ENCODE peak calls at places on chromosomes 2 and 18, in seven cellular contexts. N is progenitor cell of endocrine pancreas, M is GM12865, A is left ventricle myocardium inferior, R is neural crest cell, T is PC-3, C is BJ. Z is an unnamed sample.

GRCh38 chr18:54749291-54749690 is 79.0 kb upstream of the RAB27B start:
- DNase-seq in N (no peak), M (no peak), A (no peak), R (no peak), T (no peak), C (no peak), Z (no peak)

GRCh38 chr2:167240671-167241070 is 352.4 kb downstream of the XIRP2 start:
- DNase-seq in N (no peak), M (no peak), A (no peak), R (no peak), T (peak), C (no peak), Z (no peak)

GRCh38 chr18:76803413-76803812 is 18.9 kb upstream of the ZNF236 start:
- DNase-seq in N (no peak), M (no peak), A (no peak), R (no peak), T (no peak), C (no peak), Z (no peak)

GRCh38 chr18:51120809-51121596 is 76.5 kb downstream of the MEX3C start:
- DNase-seq in N (no peak), M (no peak), A (no peak), R (no peak), T (no peak), C (no peak), Z (no peak)

GRCh38 chr18:45324489-45325111 is 290.7 kb upstream of the SLC14A2 start:
- DNase-seq in N (no peak), M (no peak), A (peak), R (no peak), T (peak), C (peak), Z (no peak)

GRCh38 chr18:39435986-39436385 is 1870.4 kb upstream of the CELF4 start:
- DNase-seq in N (no peak), M (no peak), A (no peak), R (no peak), T (no peak), C (no peak), Z (no peak)

GRCh38 chr2:32947484-32948143 is 861 bp downstream of the LTBP1 start:
- DNase-seq in N (peak), M (peak), A (peak), R (peak), T (peak), C (no peak), Z (no peak)

GRCh38 chr2:235494716-235495372 is 1.0 kb downstream of the AGAP1 start:
- DNase-seq in N (no peak), M (no peak), A (no peak), R (peak), T (peak), C (no peak), Z (no peak)

GRCh38 chr2:217162533-217162932 is 302.7 kb upstream of the TNP1 start:
- DNase-seq in N (no peak), M (peak), A (no peak), R (peak), T (peak), C (peak), Z (no peak)

GRCh38 chr2:138534791-138535190 is 33.2 kb downstream of the SPOPL start:
- DNase-seq in N (no peak), M (no peak), A (no peak), R (no peak), T (no peak), C (no peak), Z (no peak)

GRCh38 chr2:99608092-99608491 is 118.3 kb upstream of the REV1 start:
- DNase-seq in N (no peak), M (no peak), A (no peak), R (no peak), T (no peak), C (no peak), Z (no peak)
- TF ChIP-seq CTCF in N (no peak), M (no peak), A (no peak), R (no peak), T (peak), C (no peak), Z (no peak)

GRCh38 chr2:106864051-106864450 is 21.9 kb downstream of the ST6GAL2 start:
- DNase-seq in N (no peak), M (no peak), A (no peak), R (no peak), T (no peak), C (no peak), Z (no peak)

GRCh38 chr2:106859498-106859897 is 26.5 kb downstream of the ST6GAL2 start:
- DNase-seq in N (no peak), M (no peak), A (no peak), R (no peak), T (no peak), C (no peak), Z (no peak)

GRCh38 chr2:106867231-106867943 is 18.6 kb downstream of the ST6GAL2 start:
- DNase-seq in N (no peak), M (no peak), A (no peak), R (no peak), T (no peak), C (no peak), Z (no peak)

GRCh38 chr2:106866636-106867035 is 19.3 kb downstream of the ST6GAL2 start:
- DNase-seq in N (no peak), M (no peak), A (no peak), R (no peak), T (no peak), C (no peak), Z (no peak)

GRCh38 chr2:106863387-106863786 is 22.6 kb downstream of the ST6GAL2 start:
- DNase-seq in N (no peak), M (no peak), A (no peak), R (no peak), T (peak), C (no peak), Z (no peak)
- TF ChIP-seq CTCF in N (peak), M (no peak), A (peak), R (no peak), T (peak), C (peak), Z (no peak)

GRCh38 chr2:21658269-21658668 is 534.5 kb downstream of the TDRD15 start:
- DNase-seq in N (no peak), M (no peak), A (no peak), R (no peak), T (no peak), C (no peak), Z (no peak)
- TF ChIP-seq CTCF in N (no peak), M (no peak), A (no peak), R (no peak), T (no peak), C (no peak), Z (no peak)

GRCh38 chr2:189631849-189632248 is 29.4 kb upstream of the ASNSD1 start:
- DNase-seq in N (no peak), M (no peak), A (no peak), R (no peak), T (no peak), C (no peak), Z (no peak)

GRCh38 chr2:189635353-189635752 is 25.9 kb upstream of the ASNSD1 start:
- DNase-seq in N (no peak), M (no peak), A (no peak), R (no peak), T (no peak), C (no peak), Z (no peak)

GRCh38 chr2:189629553-189630453 is 31.5 kb upstream of the ASNSD1 start:
- DNase-seq in N (no peak), M (no peak), A (no peak), R (no peak), T (no peak), C (no peak), Z (no peak)

GRCh38 chr2:189628817-189629552 is 32.3 kb upstream of the ASNSD1 start:
- DNase-seq in N (no peak), M (no peak), A (no peak), R (no peak), T (no peak), C (no peak), Z (no peak)

GRCh38 chr2:189633392-189633811 is 27.9 kb upstream of the ASNSD1 start:
- DNase-seq in N (no peak), M (peak), A (no peak), R (no peak), T (peak), C (no peak), Z (no peak)
- TF ChIP-seq CTCF in N (peak), M (peak), A (peak), R (peak), T (peak), C (peak), Z (peak)

GRCh38 chr2:241804326-241805276 is 4.4 kb upstream of the NEU4 start:
- DNase-seq in N (no peak), M (peak), A (no peak), R (no peak), T (peak), C (no peak), Z (no peak)
- TF ChIP-seq CTCF in N (no peak), M (peak), A (peak), R (no peak), T (no peak), C (no peak), Z (no peak)

DNA sequence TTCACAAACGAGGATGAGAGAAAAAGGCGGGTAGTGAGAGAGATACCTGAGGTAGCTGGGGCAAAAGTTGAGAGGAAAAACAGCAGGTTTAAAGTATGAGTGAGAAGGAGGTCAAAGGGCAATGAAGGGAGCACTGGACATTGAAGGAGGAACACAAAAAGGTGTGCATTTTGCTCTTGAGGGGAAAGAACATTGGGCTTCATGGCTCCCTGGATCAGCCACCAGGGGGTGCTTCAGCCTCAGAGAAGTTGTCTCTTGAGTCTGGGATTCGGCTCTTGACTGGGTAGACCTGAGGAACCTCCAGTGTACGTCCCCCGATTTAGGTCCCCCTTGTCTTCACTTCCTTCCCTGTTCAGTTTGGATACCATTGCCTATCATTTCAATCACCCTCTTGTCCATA is 128.5 kb downstream of the RAPGEF4 start:
- DNase-seq in N (no peak), M (peak), A (peak), R (peak), T (peak), C (no peak), Z (no peak)
- TF ChIP-seq CTCF in N (peak), M (peak), A (peak), R (peak), T (peak), C (peak), Z (peak)

DNA sequence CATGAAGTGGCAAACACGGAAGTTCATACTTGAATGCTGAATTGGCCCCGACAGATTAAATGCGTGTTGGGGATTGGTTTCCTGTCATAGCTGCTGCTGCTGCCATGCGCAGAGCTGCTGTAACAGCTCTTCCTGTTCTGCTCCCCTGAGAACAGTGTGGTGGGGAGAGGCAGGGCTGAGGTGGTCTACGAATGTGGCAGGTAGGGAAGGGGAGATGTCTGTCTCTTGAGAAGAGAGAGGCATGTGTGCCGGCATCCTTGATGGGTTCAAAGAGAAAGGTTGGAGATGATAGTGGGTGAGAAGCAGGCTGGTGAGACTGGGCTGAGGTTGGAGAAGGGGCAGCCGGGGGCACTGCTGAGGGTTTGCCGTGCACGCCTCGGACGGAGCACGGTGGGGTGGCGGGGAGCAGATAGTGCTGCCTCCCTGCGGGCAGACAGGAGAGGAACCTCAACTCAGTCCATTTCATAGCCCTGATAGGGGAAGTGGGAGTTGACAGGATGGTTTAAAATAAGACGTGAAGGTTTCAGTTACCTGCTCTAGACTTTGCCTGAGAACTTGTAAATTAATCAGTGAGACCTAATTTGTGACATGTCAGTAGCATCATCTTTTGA is 46.1 kb downstream of the TMEM185B start:
- DNase-seq in N (no peak), M (peak), A (peak), R (no peak), T (no peak), C (no peak), Z (peak)
- TF ChIP-seq CTCF in N (no peak), M (peak), A (peak), R (no peak), T (no peak), C (no peak), Z (peak)

GRCh38 chr18:46554406-46554805 is 102.6 kb downstream of the LOXHD1 start:
- DNase-seq in N (no peak), M (no peak), A (no peak), R (no peak), T (no peak), C (no peak), Z (no peak)

GRCh38 chr18:46555724-46556123 is 101.3 kb downstream of the LOXHD1 start:
- DNase-seq in N (no peak), M (peak), A (peak), R (peak), T (peak), C (no peak), Z (no peak)

GRCh38 chr18:46559296-46559695 is 97.7 kb downstream of the LOXHD1 start:
- DNase-seq in N (no peak), M (no peak), A (no peak), R (no peak), T (no peak), C (no peak), Z (no peak)

GRCh38 chr18:46555213-46555612 is 101.8 kb downstream of the LOXHD1 start:
- DNase-seq in N (no peak), M (no peak), A (no peak), R (peak), T (no peak), C (no peak), Z (no peak)

GRCh38 chr18:46556590-46557206 is 100.3 kb downstream of the LOXHD1 start:
- DNase-seq in N (no peak), M (no peak), A (no peak), R (no peak), T (no peak), C (no peak), Z (no peak)
- TF ChIP-seq CTCF in N (no peak), M (no peak), A (no peak), R (no peak), T (no peak), C (no peak), Z (no peak)

GRCh38 chr2:160486341-160486740 is 7.3 kb downstream of the RBMS1 start:
- DNase-seq in N (no peak), M (no peak), A (no peak), R (no peak), T (no peak), C (no peak), Z (no peak)

GRCh38 chr2:160491922-160492371 is 1.7 kb downstream of the RBMS1 start:
- DNase-seq in N (no peak), M (no peak), A (no peak), R (no peak), T (peak), C (peak), Z (no peak)

GRCh38 chr2:160492401-160493226 is 993 bp downstream of the RBMS1 start:
- DNase-seq in N (peak), M (no peak), A (peak), R (peak), T (peak), C (no peak), Z (no peak)

GRCh38 chr2:160490760-160491367 is 2.7 kb downstream of the RBMS1 start:
- DNase-seq in N (no peak), M (no peak), A (no peak), R (no peak), T (no peak), C (no peak), Z (no peak)

GRCh38 chr2:160489096-160489495 is 4.5 kb downstream of the RBMS1 start:
- DNase-seq in N (no peak), M (no peak), A (no peak), R (no peak), T (peak), C (no peak), Z (no peak)
- TF ChIP-seq CTCF in N (no peak), M (no peak), A (no peak), R (no peak), T (no peak), C (no peak), Z (no peak)

GRCh38 chr18:9612215-9612830 is 2.0 kb downstream of the PPP4R1 start:
- DNase-seq in N (no peak), M (peak), A (no peak), R (no peak), T (peak), C (no peak), Z (no peak)

GRCh38 chr18:9614401-9615279 is at the start of gene PPP4R1:
- DNase-seq in N (peak), M (peak), A (peak), R (peak), T (peak), C (no peak), Z (peak)

GRCh38 chr18:9615280-9615797 is 980 bp upstream of the PPP4R1 start:
- DNase-seq in N (no peak), M (no peak), A (no peak), R (no peak), T (no peak), C (no peak), Z (no peak)

GRCh38 chr18:9612989-9613388 is 1.4 kb downstream of the PPP4R1 start:
- DNase-seq in N (no peak), M (peak), A (no peak), R (no peak), T (peak), C (no peak), Z (no peak)

DNA sequence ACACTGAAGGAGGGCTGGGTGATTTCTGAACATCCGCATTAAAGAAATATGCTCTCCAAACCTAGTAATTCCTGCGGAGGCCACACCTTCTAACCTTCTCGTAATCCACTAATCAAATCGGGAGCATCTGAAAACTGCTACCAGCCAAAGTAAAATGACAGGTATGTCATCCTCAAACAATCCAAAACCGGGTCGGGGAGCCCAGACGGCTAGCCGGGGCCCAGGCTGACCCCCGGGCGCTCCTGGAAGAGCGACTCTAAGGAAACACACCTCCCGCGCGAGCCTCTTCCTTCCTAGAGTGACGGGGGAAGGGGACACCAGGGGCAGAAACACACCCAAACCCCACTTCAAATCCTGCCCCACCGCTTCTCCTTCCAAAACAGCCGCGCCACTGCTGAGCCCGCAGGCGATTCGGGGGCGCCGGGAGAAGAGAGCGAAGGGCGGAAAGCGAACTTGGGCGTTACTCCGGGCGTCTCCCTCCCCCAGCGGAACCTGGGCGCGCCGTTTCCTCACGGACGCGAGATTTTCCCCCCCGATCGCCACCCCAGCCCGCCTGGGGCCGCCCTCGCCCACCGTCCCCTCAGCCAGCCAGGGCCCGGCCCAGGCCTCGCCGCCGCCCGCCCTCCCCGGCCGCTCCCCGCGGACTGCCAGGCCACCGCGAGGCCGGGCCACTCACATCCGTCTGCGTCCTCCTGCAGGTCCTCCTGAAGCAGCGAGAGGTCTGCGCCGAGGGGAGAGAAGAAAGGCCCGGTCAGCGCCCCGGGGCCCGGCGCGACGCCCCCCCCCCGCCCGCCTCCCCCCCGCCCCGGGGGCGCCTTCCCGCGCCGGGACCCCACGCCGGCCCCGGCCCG is 584 bp downstream of the PPP4R1 start:
- DNase-seq in N (peak), M (peak), A (peak), R (peak), T (peak), C (no peak), Z (peak)
- TF ChIP-seq CTCF in N (peak), M (no peak), A (no peak), R (no peak), T (no peak), C (no peak), Z (no peak)

Z was measured in CD14-positive monocyte.